ENCODE peak calls at places on chromosomes 3 and 15, in ten cellular contexts. W is upper lobe of left lung, U is A549, R is transverse colon, J is suprapubic skin, S is HepG2, B is esophagus muscularis mucosa, H is stomach, V is tibial nerve, Q is K562. Y is an unnamed sample.

GRCh38 chr15:57112178-57112577 is 193.7 kb downstream of the TCF12 start:
- DNase-seq in W (no peak), U (no peak), R (no peak), J (no peak), S (no peak), B (no peak), H (no peak), V (no peak), Q (no peak), Y (no peak)

GRCh38 chr15:38010390-38010789 is 76.0 kb downstream of the TMCO5A start:
- DNase-seq in W (no peak), U (no peak), R (no peak), J (no peak), S (no peak), B (no peak), H (no peak), V (no peak), Q (no peak), Y (no peak)

GRCh38 chr3:151213881-151214280 is 10.9 kb upstream of the GPR171 start:
- DNase-seq in W (no peak), U (no peak), R (no peak), J (no peak), S (no peak), B (no peak), H (no peak), V (no peak), Q (no peak), Y (no peak)

GRCh38 chr3:87311309-87311708 is 34.9 kb upstream of the POU1F1 start:
- DNase-seq in W (no peak), U (no peak), R (no peak), J (no peak), S (no peak), B (no peak), H (no peak), V (no peak), Q (no peak), Y (no peak)

GRCh38 chr15:54462511-54462913 is 484.3 kb downstream of the UNC13C start:
- DNase-seq in W (no peak), U (no peak), R (no peak), J (no peak), S (no peak), B (no peak), H (no peak), V (no peak), Q (no peak), Y (no peak)

GRCh38 chr3:55790596-55791350 is 303.7 kb upstream of the WNT5A start:
- DNase-seq in W (no peak), U (no peak), R (no peak), J (no peak), S (no peak), B (peak), H (no peak), V (no peak), Q (no peak), Y (no peak)

GRCh38 chr15:66023322-66023972 is 154.2 kb downstream of the RAB11A start:
- DNase-seq in W (no peak), U (no peak), R (no peak), J (no peak), S (no peak), B (no peak), H (no peak), V (no peak), Q (no peak), Y (no peak)

GRCh38 chr15:101120473-101120872 is 131.4 kb downstream of the CHSY1 start:
- DNase-seq in W (no peak), U (no peak), R (no peak), J (no peak), S (no peak), B (no peak), H (no peak), V (no peak), Q (no peak), Y (peak)

GRCh38 chr3:100533176-100533575 is 40.8 kb downstream of the TMEM45A start:
- DNase-seq in W (no peak), U (no peak), R (no peak), J (no peak), S (no peak), B (no peak), H (no peak), V (no peak), Q (no peak), Y (no peak)

GRCh38 chr15:62390793-62391543 is 225.9 kb upstream of the C2CD4B start:
- DNase-seq in W (peak), U (peak), R (peak), J (peak), S (peak), B (no peak), H (peak), V (no peak), Q (peak), Y (peak)

GRCh38 chr15:74466570-74466969 is 5.6 kb upstream of the UBL7 start:
- DNase-seq in W (no peak), U (no peak), R (no peak), J (no peak), S (no peak), B (no peak), H (no peak), V (no peak), Q (no peak), Y (no peak)

GRCh38 chr15:74464897-74465296 is 3.9 kb upstream of the UBL7 start:
- DNase-seq in W (no peak), U (no peak), R (no peak), J (peak), S (no peak), B (no peak), H (no peak), V (no peak), Q (no peak), Y (no peak)

GRCh38 chr15:74468341-74469032 is 7.5 kb upstream of the UBL7 start:
- DNase-seq in W (no peak), U (no peak), R (no peak), J (no peak), S (no peak), B (no peak), H (no peak), V (no peak), Q (no peak), Y (no peak)

DNA sequence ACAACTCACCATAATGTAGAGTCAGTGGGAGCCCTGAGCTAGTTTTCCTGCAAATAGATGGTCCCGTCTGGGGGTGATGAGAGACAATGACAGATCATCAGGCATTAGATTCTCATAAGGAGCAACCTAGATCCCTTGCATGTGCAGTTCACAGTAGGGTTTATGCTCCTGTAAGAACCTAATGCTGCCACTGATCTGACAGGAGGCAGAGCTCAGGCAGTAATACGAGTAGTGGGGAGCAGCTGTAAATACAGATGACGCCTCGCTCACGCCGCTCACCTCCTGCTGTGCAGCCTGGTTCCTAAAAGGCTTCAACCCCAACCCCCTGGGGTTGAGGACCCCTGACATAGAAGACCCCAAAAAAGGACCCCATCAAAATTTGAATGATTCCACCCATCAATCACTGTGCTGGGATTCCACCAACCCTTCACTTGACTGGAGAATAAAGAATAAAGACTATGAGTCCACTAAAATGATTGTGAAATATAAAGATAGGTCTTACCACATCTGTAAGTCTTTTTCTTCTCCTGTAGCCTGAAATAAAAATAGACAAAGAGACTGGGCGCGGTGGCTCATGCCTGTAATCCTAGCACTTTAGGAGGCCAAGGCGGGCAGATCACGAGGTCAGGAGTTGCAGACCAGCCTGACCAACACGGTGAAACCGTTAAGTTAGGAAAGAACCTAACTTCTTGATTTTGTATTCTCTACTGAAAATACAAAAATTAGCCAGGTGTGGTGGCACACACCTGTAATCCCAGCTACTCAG is 9.9 kb upstream of the UBL7 start:
- DNase-seq in W (no peak), U (no peak), R (no peak), J (no peak), S (no peak), B (no peak), H (no peak), V (no peak), Q (no peak), Y (no peak)
- TF ChIP-seq POLR2A in W (no peak), U (no peak), R (no peak), J (no peak), S (no peak), B (no peak), H (no peak), V (no peak), Q (no peak), Y (no peak)

GRCh38 chr15:67094001-67094826 is 28.8 kb downstream of the SMAD3 start:
- DNase-seq in W (no peak), U (no peak), R (no peak), J (no peak), S (no peak), B (no peak), H (no peak), V (no peak), Q (no peak), Y (no peak)
- H3K27ac ChIP-seq in W (no peak), U (peak), R (no peak), J (no peak), S (no peak), B (no peak), H (peak), V (no peak), Q (peak), Y (no peak)

GRCh38 chr3:45943207-45943846 is at the start of gene CXCR6:
- DNase-seq in W (no peak), U (no peak), R (peak), J (no peak), S (no peak), B (no peak), H (no peak), V (no peak), Q (no peak), Y (no peak)
- TF ChIP-seq EP300 in W (no peak), U (no peak), R (no peak), J (no peak), S (no peak), B (no peak), H (no peak), V (no peak), Q (no peak), Y (no peak)

GRCh38 chr3:127604035-127604434 is 5.8 kb downstream of the MCM2 start:
- DNase-seq in W (no peak), U (no peak), R (no peak), J (no peak), S (no peak), B (no peak), H (no peak), V (no peak), Q (no peak), Y (no peak)
- TF ChIP-seq POLR2A in W (no peak), U (no peak), R (no peak), J (no peak), S (no peak), B (no peak), H (no peak), V (no peak), Q (no peak), Y (no peak)

GRCh38 chr15:74384566-74385441 is 17.4 kb upstream of the CYP11A1 start:
- DNase-seq in W (peak), U (peak), R (peak), J (no peak), S (no peak), B (no peak), H (peak), V (no peak), Q (no peak), Y (no peak)

GRCh38 chr15:74385442-74386132 is 18.1 kb upstream of the CYP11A1 start:
- DNase-seq in W (no peak), U (no peak), R (no peak), J (no peak), S (no peak), B (no peak), H (no peak), V (no peak), Q (no peak), Y (no peak)

GRCh38 chr15:74382004-74382816 is 14.8 kb upstream of the CYP11A1 start:
- DNase-seq in W (peak), U (peak), R (peak), J (no peak), S (peak), B (no peak), H (peak), V (peak), Q (peak), Y (peak)

GRCh38 chr15:74383286-74383685 is 15.8 kb upstream of the CYP11A1 start:
- DNase-seq in W (no peak), U (no peak), R (no peak), J (no peak), S (no peak), B (no peak), H (no peak), V (no peak), Q (no peak), Y (no peak)

DNA sequence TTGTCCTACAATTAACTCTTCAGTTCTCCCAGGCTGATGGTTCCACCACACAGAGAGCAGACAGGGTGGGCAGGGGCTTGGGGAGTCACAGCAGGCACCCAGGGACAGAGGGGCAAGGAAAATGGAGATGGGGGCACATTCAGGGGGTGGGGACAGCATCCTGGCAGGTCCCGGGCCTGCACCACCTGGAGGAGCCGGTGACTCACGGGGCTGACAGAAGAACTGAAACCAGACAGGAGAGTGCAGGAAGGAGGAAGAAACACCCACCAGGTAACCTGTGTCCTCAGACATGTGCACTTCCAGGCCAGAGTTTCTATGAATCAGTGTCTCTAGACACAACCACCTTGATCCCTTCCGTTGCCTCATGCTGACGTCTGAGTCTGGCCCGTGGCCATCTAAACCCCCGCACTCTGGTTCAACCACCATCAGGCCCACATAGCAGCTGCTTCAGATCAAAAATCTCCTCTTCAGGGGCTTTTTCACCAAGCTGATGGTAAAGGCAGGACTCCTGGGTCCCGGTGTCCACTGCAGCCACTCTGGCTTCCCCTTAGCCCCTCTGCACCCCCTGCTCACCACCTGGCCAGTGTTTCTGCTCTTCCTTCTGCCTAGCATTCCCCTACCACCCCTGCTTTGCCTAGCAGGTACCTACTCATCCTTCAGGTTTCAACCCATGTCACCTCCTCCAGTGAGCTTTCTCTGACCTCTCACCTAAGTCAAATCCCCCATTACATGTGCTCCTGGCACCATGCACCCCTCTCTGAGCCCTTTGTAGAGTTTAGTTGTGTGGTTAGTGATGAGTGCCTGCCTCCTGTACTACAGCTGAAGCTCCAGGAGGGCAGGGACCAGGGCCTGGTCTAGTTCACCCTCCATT is 16.5 kb upstream of the CYP11A1 start:
- DNase-seq in W (no peak), U (peak), R (no peak), J (no peak), S (no peak), B (no peak), H (peak), V (no peak), Q (peak), Y (no peak)
- H3K27ac ChIP-seq in W (peak), U (peak), R (peak), J (no peak), S (no peak), B (no peak), H (peak), V (no peak), Q (no peak), Y (no peak)

DNA sequence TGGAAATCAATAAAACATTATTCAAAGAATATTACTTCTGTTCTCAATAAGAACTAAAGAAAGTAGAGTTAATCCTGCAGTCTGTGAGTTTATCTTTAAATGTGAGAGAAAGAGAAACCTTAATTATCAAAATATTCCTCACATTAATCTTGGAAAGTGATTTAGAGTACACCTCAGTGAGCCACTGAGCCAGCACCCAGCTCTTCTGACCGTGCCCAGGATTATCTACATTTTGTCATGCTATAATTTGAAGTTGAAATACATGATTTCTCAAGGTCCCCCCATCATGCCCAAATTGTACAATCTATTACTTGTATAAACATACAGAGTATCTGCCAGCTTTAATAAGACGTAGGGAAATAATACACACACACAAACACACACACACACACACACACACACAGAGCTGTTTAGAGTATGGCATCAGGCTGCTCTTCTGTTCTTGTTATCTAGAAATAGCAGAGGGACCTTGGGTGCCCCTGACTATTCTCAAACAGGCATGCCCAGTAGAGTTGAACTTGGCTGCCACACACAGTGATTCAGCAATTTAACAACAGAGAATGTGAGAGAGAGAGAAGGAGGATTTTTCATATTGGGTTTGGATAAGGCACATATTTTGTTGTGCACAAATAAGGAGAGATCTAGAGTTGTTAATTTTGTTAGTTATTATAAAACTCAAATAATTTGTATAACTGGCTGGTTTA is 74.4 kb downstream of the P2RY1 start:
- DNase-seq in W (no peak), U (peak), R (no peak), J (no peak), S (no peak), B (no peak), H (no peak), V (no peak), Q (peak), Y (no peak)
- TF ChIP-seq EP300 in W (no peak), U (no peak), R (no peak), J (no peak), S (no peak), B (no peak), H (no peak), V (no peak), Q (peak), Y (no peak)

GRCh38 chr3:39263576-39263975 is 16.3 kb downstream of the CX3CR1 start:
- DNase-seq in W (no peak), U (no peak), R (no peak), J (no peak), S (no peak), B (no peak), H (no peak), V (no peak), Q (no peak), Y (no peak)

GRCh38 chr3:39264053-39264452 is 15.8 kb downstream of the CX3CR1 start:
- DNase-seq in W (no peak), U (no peak), R (no peak), J (no peak), S (no peak), B (no peak), H (no peak), V (no peak), Q (no peak), Y (no peak)

GRCh38 chr3:39261726-39262125 is 18.1 kb downstream of the CX3CR1 start:
- DNase-seq in W (no peak), U (no peak), R (no peak), J (no peak), S (no peak), B (no peak), H (no peak), V (no peak), Q (no peak), Y (no peak)

GRCh38 chr3:39260957-39261356 is 18.9 kb downstream of the CX3CR1 start:
- DNase-seq in W (peak), U (peak), R (peak), J (peak), S (peak), B (no peak), H (peak), V (peak), Q (peak), Y (peak)

GRCh38 chr3:39262842-39263241 is 17.0 kb downstream of the CX3CR1 start:
- DNase-seq in W (no peak), U (no peak), R (no peak), J (no peak), S (no peak), B (no peak), H (no peak), V (no peak), Q (no peak), Y (no peak)
- TF ChIP-seq POLR2A in W (no peak), U (no peak), R (no peak), J (no peak), S (no peak), B (no peak), H (no peak), V (no peak), Q (no peak), Y (no peak)

GRCh38 chr3:155948476-155948875 is 78.0 kb downstream of the GMPS start:
- DNase-seq in W (no peak), U (no peak), R (no peak), J (no peak), S (no peak), B (no peak), H (no peak), V (no peak), Q (no peak), Y (no peak)
- H3K27ac ChIP-seq in W (no peak), U (no peak), R (no peak), J (no peak), S (no peak), B (no peak), H (no peak), V (no peak), Q (no peak), Y (no peak)

Y was measured in ovary.